ENCODE peak calls at places on chromosomes 2 and 18, in four cellular contexts. B is SK-N-SH, P is H1, N is K562. A is an unnamed sample.

GRCh38 chr2:28134262-28134812 is 243.8 kb downstream of the BABAM2 start:
- DNase-seq in B (no peak), P (no peak), N (no peak), A (peak; percentile 54)

GRCh38 chr18:23992119-23992940 is 22.2 kb upstream of the TTC39C start:
- DNase-seq in B (peak; percentile 50), P (no peak), N (no peak), A (no peak)

GRCh38 chr18:65943268-65943667 is 192.5 kb downstream of the CDH7 start:
- DNase-seq in B (no peak), P (no peak), N (no peak), A (no peak)

GRCh38 chr2:108586631-108587030 is 52.4 kb downstream of the LIMS1 start:
- DNase-seq in B (no peak), P (no peak), N (no peak), A (no peak)

GRCh38 chr2:65658871-65659270 is 226.5 kb upstream of the SPRED2 start:
- DNase-seq in B (no peak), P (no peak), N (no peak), A (no peak)

GRCh38 chr2:160371251-160372009 is 122.2 kb downstream of the RBMS1 start:
- DNase-seq in B (peak; percentile 40), P (no peak), N (no peak), A (no peak)

GRCh38 chr18:59055345-59056032 is 84.2 kb upstream of the SEC11C start:
- DNase-seq in B (no peak), P (peak; percentile 59), N (no peak), A (peak; percentile 70)

GRCh38 chr2:241256168-241256545 is 59.3 kb downstream of the HDLBP start:
- DNase-seq in B (no peak), P (no peak), N (no peak), A (no peak)

GRCh38 chr2:61059382-61059781 is 6.3 kb upstream of the SANBR start:
- DNase-seq in B (no peak), P (no peak), N (no peak), A (no peak)

GRCh38 chr18:11985532-11985931 is 4.2 kb downstream of the IMPA2 start:
- DNase-seq in B (no peak), P (no peak), N (no peak), A (no peak)

GRCh38 chr2:168519534-168520308 is 63.6 kb downstream of the CERS6 start:
- DNase-seq in B (no peak), P (no peak), N (no peak), A (no peak)

GRCh38 chr2:168518555-168519066 is 62.5 kb downstream of the CERS6 start:
- DNase-seq in B (no peak), P (peak; percentile 47), N (no peak), A (no peak)

GRCh38 chr2:168524005-168524404 is 67.9 kb downstream of the CERS6 start:
- DNase-seq in B (no peak), P (no peak), N (no peak), A (no peak)

GRCh38 chr2:168522446-168522845 is 66.4 kb downstream of the CERS6 start:
- DNase-seq in B (no peak), P (no peak), N (no peak), A (no peak)

DNA sequence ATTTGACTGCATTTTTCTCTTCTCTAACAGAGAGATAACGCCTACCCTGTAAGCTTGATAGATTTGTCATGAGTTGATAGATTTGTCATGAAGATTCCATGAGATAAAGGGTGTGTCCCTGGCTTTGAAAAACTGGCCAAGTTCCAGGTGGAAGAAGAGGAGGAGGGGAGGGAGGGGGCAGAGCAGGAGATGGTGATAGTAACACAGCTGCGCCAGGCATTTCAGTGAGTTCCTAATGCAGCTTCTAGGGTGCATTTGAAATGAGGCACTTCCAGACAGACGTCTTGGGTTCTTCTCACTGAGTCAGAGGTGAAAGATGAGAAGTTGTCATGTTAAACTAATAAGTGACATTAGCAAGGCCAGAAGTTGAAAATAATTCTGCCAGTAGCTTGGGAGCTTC is 65.3 kb downstream of the CERS6 start:
- DNase-seq in B (peak; percentile 28), P (no peak), N (peak; percentile 18), A (no peak)
- TF ChIP-seq JUND in B (peak; percentile 39), P (no peak), N (peak; percentile 7), A (no peak)

GRCh38 chr2:10835052-10835970 is 22.7 kb upstream of the PDIA6 start:
- DNase-seq in B (peak; percentile 82), P (peak; percentile 99), N (peak; percentile 91), A (peak; percentile 28)
- TF ChIP-seq JUND in B (no peak), P (peak; percentile 7), N (peak; percentile 39), A (no peak)

GRCh38 chr2:104583791-104584190 is 270.1 kb upstream of the POU3F3 start:
- DNase-seq in B (no peak), P (no peak), N (no peak), A (no peak)

GRCh38 chr2:104584393-104584792 is 269.5 kb upstream of the POU3F3 start:
- DNase-seq in B (no peak), P (no peak), N (no peak), A (no peak)

GRCh38 chr2:104577143-104577542 is 276.8 kb upstream of the POU3F3 start:
- DNase-seq in B (no peak), P (no peak), N (no peak), A (no peak)

GRCh38 chr2:104582471-104582870 is 271.4 kb upstream of the POU3F3 start:
- DNase-seq in B (no peak), P (no peak), N (no peak), A (no peak)
- TF ChIP-seq JUND in B (no peak), P (no peak), N (no peak), A (no peak)

GRCh38 chr2:36706451-36706850 is 9.9 kb downstream of the VIT start:
- DNase-seq in B (no peak), P (no peak), N (no peak), A (no peak)
- TF ChIP-seq JUND in B (no peak), P (no peak), N (no peak), A (no peak)

GRCh38 chr18:69617888-69618287 is 217.2 kb downstream of the DOK6 start:
- DNase-seq in B (no peak), P (no peak), N (no peak), A (no peak)
- TF ChIP-seq JUND in B (no peak), P (no peak), N (no peak), A (no peak)